ENCODE peak calls at places on chromosomes 12 and 14, in four cellular contexts. X is HepG2, P is A549, G is heart left ventricle. H is an unnamed sample.
A peak's percentile ranks its signal among the peaks of the same experiment; 100 is the strongest.

GRCh38 chr12:14635776-14636175 is 60.6 kb downstream of the GUCY2C start:
- DNase-seq in G (no peak), X (no peak), P (no peak), H (no peak)

GRCh38 chr12:79415754-79416435 is 274.9 kb downstream of the PAWR start:
- DNase-seq in X (peak; percentile 42), P (no peak), G (no peak), H (no peak)

GRCh38 chr14:61812347-61813100 is 50.3 kb downstream of the SNAPC1 start:
- DNase-seq in P (no peak), X (no peak), G (no peak), H (peak; percentile 19)

GRCh38 chr12:64965920-64966319 is 141.5 kb downstream of the TBC1D30 start:
- DNase-seq in X (no peak), P (no peak), G (no peak), H (no peak)

GRCh38 chr12:89707992-89708792 is 446 bp downstream of the ATP2B1 start:
- DNase-seq in G (peak; percentile 77), P (peak; percentile 29), X (no peak), H (peak; percentile 72)

GRCh38 chr14:80567905-80568512 is 356.7 kb upstream of the DIO2 start:
- DNase-seq in P (no peak), G (no peak), X (no peak), H (no peak)

GRCh38 chr14:100066984-100067383 is 1.8 kb downstream of the EVL start:
- DNase-seq in G (no peak), X (no peak), P (no peak), H (no peak)

GRCh38 chr14:105861985-105862465 is 335.6 kb downstream of the TMEM121 start:
- DNase-seq in X (no peak), P (no peak), G (no peak), H (no peak)

GRCh38 chr12:88153959-88154358 is 11.9 kb downstream of the TMTC3 start:
- DNase-seq in X (peak; percentile 16), P (no peak), G (no peak), H (no peak)

GRCh38 chr12:66662179-66662578 is 16.7 kb downstream of the GRIP1 start:
- DNase-seq in P (no peak), G (no peak), X (no peak), H (no peak)

GRCh38 chr14:73503648-73504047 is 12.9 kb downstream of the RIOX1 start:
- DNase-seq in P (no peak), G (no peak), X (no peak), H (no peak)

GRCh38 chr14:50670196-50670875 is 2.2 kb upstream of the SAV1 start:
- DNase-seq in X (no peak), P (no peak), G (no peak), H (no peak)

GRCh38 chr12:42568952-42569916 is 20.3 kb downstream of the PRICKLE1 start:
- DNase-seq in X (peak; percentile 30), P (no peak), G (no peak), H (no peak)

GRCh38 chr14:95428557-95428956 is 87.9 kb downstream of the SYNE3 start:
- DNase-seq in G (no peak), P (no peak), X (no peak), H (no peak)

GRCh38 chr12:28409892-28410291 is 219.6 kb downstream of the CCDC91 start:
- DNase-seq in P (no peak), G (no peak), X (no peak), H (no peak)

GRCh38 chr12:83954939-83955601 is 957.5 kb downstream of the SLC6A15 start:
- DNase-seq in P (no peak), X (no peak), G (no peak), H (no peak)

GRCh38 chr14:102726191-102726949 is 50.9 kb upstream of the TRAF3 start:
- DNase-seq in G (no peak), P (no peak), X (peak; percentile 61), H (no peak)

GRCh38 chr12:95200128-95200973 is 16.9 kb downstream of the FGD6 start:
- DNase-seq in G (no peak), P (no peak), X (no peak), H (no peak)

GRCh38 chr12:120239776-120240494 is 25.6 kb downstream of the PXN start:
- DNase-seq in G (no peak), P (no peak), X (no peak), H (no peak)

GRCh38 chr14:55814873-55815272 is 234.9 kb downstream of the KTN1 start:
- DNase-seq in G (no peak), X (no peak), P (no peak), H (no peak)

GRCh38 chr12:47111392-47111778 is 31.6 kb upstream of the AMIGO2 start:
- DNase-seq in X (no peak), G (no peak), P (no peak), H (no peak)

GRCh38 chr12:57165741-57166140 is 18.3 kb upstream of the LRP1-AS start:
- DNase-seq in X (no peak), P (peak; percentile 96), G (no peak), H (no peak)

GRCh38 chr12:100823988-100824387 is 29.4 kb downstream of the ANO4 start:
- DNase-seq in G (no peak), P (no peak), X (no peak), H (no peak)

GRCh38 chr12:6373022-6373787 is 2.2 kb downstream of the SCNN1A start:
- DNase-seq in X (no peak), G (no peak), P (no peak), H (no peak)

GRCh38 chr12:47504775-47505446 is 200.9 kb downstream of the RPAP3 start:
- DNase-seq in G (no peak), X (no peak), P (no peak), H (no peak)

GRCh38 chr12:3532931-3533702 is 42.1 kb downstream of the PRMT8 start:
- DNase-seq in G (no peak), P (no peak), X (no peak), H (no peak)

GRCh38 chr12:87848248-87848868 is 180.8 kb downstream of the C12orf50 start:
- DNase-seq in P (peak; percentile 21), G (no peak), X (peak; percentile 25), H (no peak)

GRCh38 chr12:104672501-104673265 is 215.9 kb downstream of the CHST11 start:
- DNase-seq in G (peak; percentile 70), X (no peak), P (peak; percentile 19), H (peak; percentile 62)
- H3K4me1 ChIP-seq in G (peaks cover 31% of the 10 kb centered on the region), X (no peaks in the 10 kb centered on the region), P (peaks cover 59% of the 10 kb centered on the region), H (peaks cover 15% of the 10 kb centered on the region)

GRCh38 chr12:59046763-59047534 is 126.6 kb upstream of the LRIG3 start:
- DNase-seq in P (no peak), X (no peak), G (no peak), H (no peak)
- H3K27ac ChIP-seq in P (no peak overlapping the region), X (no peak overlapping the region), G (no peak overlapping the region), H (no peak overlapping the region)

GRCh38 chr12:108950991-108951739 is 69.7 kb downstream of the SVOP start:
- DNase-seq in P (peak; percentile 39), X (peak; percentile 60), G (peak; percentile 75), H (peak; percentile 63)
- H3K4me3 ChIP-seq in P (no peak overlapping the region), X (no peak overlapping the region), G (no peak overlapping the region), H (peak overlapping the region; percentile 33)

DNA sequence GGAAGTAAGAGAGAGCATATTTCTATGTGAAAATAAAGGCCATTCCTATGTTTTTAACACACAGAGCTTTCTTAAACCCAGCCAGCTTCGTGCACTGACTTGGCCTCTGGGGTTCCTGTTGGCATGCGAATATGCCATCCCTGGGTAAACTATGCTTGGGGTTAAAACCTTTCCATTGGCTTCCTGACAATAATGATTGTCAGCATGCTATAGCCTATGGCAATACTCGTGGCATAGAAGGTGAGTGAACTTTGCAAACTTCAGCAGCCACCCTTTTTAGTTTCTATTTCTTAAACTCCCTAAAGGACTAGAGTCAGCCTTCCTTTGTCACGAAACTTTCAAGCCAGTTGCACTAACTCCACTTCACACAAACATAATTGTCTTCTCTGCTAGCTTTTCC is 148.4 kb upstream of the RGS6 start:
- DNase-seq in G (no peak), P (no peak), X (no peak), H (no peak)
- H3K4me1 ChIP-seq in G (peaks cover 11% of the 10 kb centered on the region), P (no peaks in the 10 kb centered on the region), X (no peaks in the 10 kb centered on the region), H (no peaks in the 10 kb centered on the region)

GRCh38 chr12:105485926-105486325 is 155.4 kb downstream of the C12orf75 start:
- DNase-seq in G (no peak), P (no peak), X (no peak), H (no peak)
- H3K27ac ChIP-seq in G (peak overlapping the region; percentile 47), P (no peak overlapping the region), X (no peak overlapping the region), H (peak overlapping the region; percentile 30)

GRCh38 chr12:51519755-51520154 is 71.3 kb upstream of the SCN8A start:
- DNase-seq in X (no peak), P (no peak), G (no peak), H (no peak)
- H3K4me3 ChIP-seq in X (no peak overlapping the region), P (no peak overlapping the region), G (no peak overlapping the region), H (no peak overlapping the region)

GRCh38 chr14:24853446-24853845 is 196.5 kb downstream of the STXBP6 start:
- DNase-seq in P (no peak), X (no peak), G (no peak), H (no peak)
- H3K4me1 ChIP-seq in P (peaks cover 4% of the 10 kb centered on the region), X (peaks cover 8% of the 10 kb centered on the region), G (no peaks in the 10 kb centered on the region), H (no peaks in the 10 kb centered on the region)